ENCODE peak calls at places on chromosomes 3 and 15, in eight cellular contexts. O is activated CD8-positive, alpha-beta T cell treated with anti-CD3 and anti-CD28 coated beads for 36 hours; Y is uterus; Q is CD8-positive, alpha-beta T cell; R is glutamatergic neuron; H is fibroblast of pulmonary artery; U is GM10248; B is PC-9. T is an unnamed sample.

GRCh38 chr15:71779073-71779797 is 31.1 kb upstream of the NR2E3 start:
- DNase-seq in O (no peak), R (no peak), H (no peak), Q (no peak), U (no peak), B (no peak), Y (no peak), T (no peak)

GRCh38 chr3:44079916-44080315 is 161.8 kb upstream of the TOPAZ1 start:
- DNase-seq in B (no peak), Y (no peak), U (no peak), Q (no peak), O (no peak), R (no peak), H (no peak), T (no peak)

GRCh38 chr3:157530637-157531300 is 27.6 kb upstream of the VEPH1 start:
- DNase-seq in Q (no peak), U (no peak), Y (no peak), R (no peak), O (no peak), B (no peak), H (peak), T (no peak)

GRCh38 chr3:11609481-11609880 is 34.2 kb downstream of the VGLL4 start:
- DNase-seq in Q (no peak), B (no peak), R (no peak), U (no peak), Y (no peak), H (no peak), O (no peak), T (no peak)

GRCh38 chr3:139653582-139653981 is 24.2 kb downstream of the NMNAT3 start:
- DNase-seq in O (no peak), B (no peak), H (no peak), U (no peak), R (no peak), Q (no peak), Y (no peak), T (peak)

GRCh38 chr3:137763594-137763938 is 549 bp upstream of the SOX14 start:
- DNase-seq in H (no peak), O (no peak), Q (no peak), Y (no peak), U (peak), R (peak), B (no peak), T (no peak)

GRCh38 chr15:81098884-81099601 is 35.0 kb upstream of the CFAP161 start:
- DNase-seq in Y (peak), O (no peak), R (no peak), B (no peak), H (peak), U (no peak), Q (no peak), T (peak)

GRCh38 chr3:178492496-178492895 is 43.7 kb upstream of the KCNMB2 start:
- DNase-seq in Y (no peak), H (no peak), O (no peak), U (no peak), B (no peak), Q (no peak), R (no peak), T (no peak)

GRCh38 chr15:90036806-90037509 is 35.8 kb downstream of the ZNF710 start:
- DNase-seq in H (no peak), U (no peak), Y (peak), R (no peak), Q (no peak), B (no peak), O (no peak), T (no peak)

GRCh38 chr15:34818531-34818930 is 23.2 kb upstream of the ACTC1 start:
- DNase-seq in B (no peak), R (no peak), H (no peak), O (no peak), Y (no peak), Q (no peak), U (no peak), T (no peak)

GRCh38 chr15:98296653-98297052 is 336.1 kb downstream of the ARRDC4 start:
- DNase-seq in Q (no peak), U (no peak), Y (no peak), R (no peak), O (no peak), B (no peak), H (no peak), T (no peak)

GRCh38 chr3:9251055-9251786 is 1.8 kb upstream of the SRGAP3 start:
- DNase-seq in H (no peak), R (no peak), Y (no peak), Q (no peak), O (no peak), B (peak), U (no peak), T (peak)

GRCh38 chr3:42019144-42019952 is 57.4 kb upstream of the ULK4 start:
- DNase-seq in O (no peak), Q (no peak), Y (no peak), U (no peak), B (no peak), H (no peak), R (no peak), T (no peak)

GRCh38 chr15:86021281-86022264 is 58.1 kb upstream of the AGBL1 start:
- DNase-seq in B (peak), H (no peak), R (no peak), Y (no peak), U (no peak), O (no peak), Q (no peak), T (peak)

DNA sequence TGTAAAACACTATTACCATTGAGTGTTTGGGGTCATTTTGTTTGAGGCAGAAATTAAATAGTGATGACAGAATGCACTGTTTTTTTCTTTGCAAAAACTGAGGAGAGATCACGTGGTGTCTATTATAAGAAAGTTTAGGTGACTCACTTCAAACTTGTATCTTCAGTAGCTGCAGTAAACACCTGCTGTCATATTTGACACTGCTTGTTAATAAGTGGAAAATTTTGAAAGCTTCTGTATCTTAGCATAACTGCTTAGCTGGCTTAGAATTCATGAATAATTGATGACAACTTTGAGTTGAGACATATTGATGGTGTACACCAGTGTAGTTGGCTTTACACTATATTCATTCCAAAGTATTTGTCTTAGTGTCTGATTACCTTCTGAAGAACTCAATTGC is 29.7 kb upstream of the MDFIC2 start:
- DNase-seq in R (no peak), B (no peak), Y (no peak), U (no peak), Q (no peak), O (no peak), H (no peak), T (no peak)
- TF ChIP-seq CTCF in R (no peak), B (no peak), Y (no peak), U (no peak), Q (no peak), O (no peak), H (no peak), T (no peak)

GRCh38 chr3:111577113-111577512 is 18.0 kb downstream of the ZBED2 start:
- DNase-seq in U (no peak), R (no peak), H (no peak), B (no peak), Y (no peak), O (no peak), Q (no peak), T (no peak)

GRCh38 chr3:111578867-111579266 is 16.3 kb downstream of the ZBED2 start:
- DNase-seq in Y (no peak), Q (no peak), U (no peak), H (no peak), B (no peak), R (no peak), O (no peak), T (no peak)

GRCh38 chr3:111579495-111579894 is 15.7 kb downstream of the ZBED2 start:
- DNase-seq in R (no peak), B (no peak), Y (no peak), O (no peak), U (no peak), H (no peak), Q (no peak), T (no peak)

GRCh38 chr3:111581403-111582113 is 13.6 kb downstream of the ZBED2 start:
- DNase-seq in B (no peak), U (no peak), R (no peak), Y (no peak), Q (no peak), H (no peak), O (no peak), T (no peak)

GRCh38 chr3:111577798-111578685 is 17.1 kb downstream of the ZBED2 start:
- DNase-seq in R (no peak), O (no peak), H (peak), Q (no peak), U (peak), Y (no peak), B (peak), T (peak)
- TF ChIP-seq CTCF in R (no peak), O (peak), H (peak), Q (no peak), U (peak), Y (no peak), B (peak), T (peak)

GRCh38 chr3:126659915-126660886 is 5.3 kb upstream of the TXNRD3 start:
- DNase-seq in H (no peak), R (no peak), B (no peak), Q (no peak), U (no peak), Y (no peak), O (no peak), T (peak)
- TF ChIP-seq CTCF in H (peak), R (peak), B (no peak), Q (no peak), U (no peak), Y (no peak), O (no peak), T (no peak)

DNA sequence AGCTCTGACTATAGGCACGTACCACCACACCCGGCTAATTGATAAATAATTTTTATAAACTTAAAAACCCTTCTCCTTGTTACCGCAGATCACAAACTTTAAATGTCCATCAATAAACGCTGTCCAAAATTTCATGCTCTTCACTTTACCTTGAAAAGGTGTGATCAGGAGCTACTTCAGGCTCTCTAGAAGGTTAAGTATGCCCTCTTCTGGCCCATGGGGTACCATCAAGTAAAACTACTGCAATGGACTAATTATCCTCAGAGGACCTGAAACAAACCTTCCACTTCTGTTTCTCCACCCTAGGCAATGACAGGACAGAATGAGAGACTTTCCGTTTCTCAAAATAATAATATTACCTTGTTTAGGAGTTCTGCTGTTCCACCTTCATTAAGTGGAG is 9.2 kb downstream of the LZTFL1 start:
- DNase-seq in R (no peak), B (no peak), Y (no peak), U (no peak), H (peak), O (peak), Q (no peak), T (peak)
- TF ChIP-seq CTCF in R (no peak), B (peak), Y (no peak), U (no peak), H (peak), O (no peak), Q (no peak), T (peak)

DNA sequence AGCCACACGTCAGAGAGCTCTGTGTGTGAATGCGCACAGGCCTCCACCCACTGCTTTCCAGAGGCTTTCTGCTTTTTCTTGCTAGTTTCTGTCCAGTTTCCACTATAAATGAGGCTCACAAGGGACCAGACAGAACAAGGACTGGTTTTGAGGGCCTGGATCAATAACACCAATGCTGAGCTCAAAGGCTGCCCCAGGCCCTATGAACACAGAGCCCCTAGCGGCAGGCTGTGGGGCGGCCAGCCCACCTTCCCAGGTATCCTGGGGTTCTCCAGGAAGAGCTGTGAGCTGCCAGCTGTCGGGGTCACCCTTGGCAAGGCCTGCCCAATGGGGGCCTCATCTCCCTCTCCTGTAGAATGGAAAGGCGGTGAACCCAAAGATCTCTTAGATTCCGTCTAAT is 2.2 kb upstream of the ITIH3 start:
- DNase-seq in R (peak), Q (no peak), Y (no peak), B (no peak), U (no peak), H (no peak), O (no peak), T (no peak)
- TF ChIP-seq CTCF in R (peak), Q (no peak), Y (no peak), B (no peak), U (no peak), H (no peak), O (no peak), T (peak)

GRCh38 chr3:141151439-141151838 is 80.2 kb upstream of the PXYLP1 start:
- DNase-seq in U (no peak), H (no peak), Y (no peak), B (no peak), R (no peak), O (no peak), Q (no peak), T (no peak)

GRCh38 chr3:141152130-141152529 is 79.5 kb upstream of the PXYLP1 start:
- DNase-seq in O (no peak), Q (no peak), H (no peak), B (no peak), R (no peak), Y (no peak), U (no peak), T (no peak)

GRCh38 chr3:141148770-141149169 is 82.9 kb upstream of the PXYLP1 start:
- DNase-seq in B (no peak), Q (no peak), R (no peak), H (no peak), U (no peak), O (no peak), Y (no peak), T (no peak)

GRCh38 chr3:141150931-141151330 is 80.7 kb upstream of the PXYLP1 start:
- DNase-seq in H (no peak), U (no peak), Q (no peak), Y (no peak), R (no peak), B (no peak), O (no peak), T (no peak)

GRCh38 chr3:141150431-141150830 is 81.2 kb upstream of the PXYLP1 start:
- DNase-seq in U (no peak), R (no peak), H (no peak), Y (no peak), O (no peak), B (no peak), Q (no peak), T (no peak)
- TF ChIP-seq CTCF in U (no peak), R (no peak), H (no peak), Y (no peak), O (no peak), B (no peak), Q (no peak), T (no peak)

DNA sequence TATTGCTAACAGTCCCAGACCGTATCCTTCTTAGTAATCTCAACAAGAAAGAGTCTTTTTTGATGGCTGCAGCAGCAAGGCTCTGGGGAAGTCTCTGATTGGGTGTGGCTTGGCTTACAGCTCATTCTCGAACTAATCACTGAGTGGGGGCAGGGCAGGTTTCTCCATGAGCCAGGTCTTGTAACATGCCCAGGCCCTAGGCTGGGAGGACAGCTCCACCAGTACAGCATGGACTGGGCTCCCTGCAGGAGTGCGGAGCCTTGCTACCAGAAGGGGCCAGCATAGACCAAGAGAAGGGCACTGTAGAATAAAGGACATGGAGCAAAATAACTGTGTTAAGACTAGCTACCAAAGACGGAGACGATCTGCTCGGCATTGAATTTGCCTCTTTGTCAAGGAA is 7.2 kb downstream of the CD276 start:
- DNase-seq in B (no peak), H (peak), U (no peak), Q (no peak), O (no peak), R (peak), Y (no peak), T (peak)
- TF ChIP-seq CTCF in B (no peak), H (peak), U (no peak), Q (no peak), O (no peak), R (no peak), Y (no peak), T (no peak)

GRCh38 chr3:17810759-17811158 is 68.3 kb upstream of the TBC1D5 start:
- DNase-seq in O (no peak), U (no peak), Y (no peak), R (no peak), B (no peak), Q (no peak), H (peak), T (no peak)
- TF ChIP-seq CTCF in O (no peak), U (no peak), Y (peak), R (no peak), B (peak), Q (no peak), H (peak), T (no peak)

DNA sequence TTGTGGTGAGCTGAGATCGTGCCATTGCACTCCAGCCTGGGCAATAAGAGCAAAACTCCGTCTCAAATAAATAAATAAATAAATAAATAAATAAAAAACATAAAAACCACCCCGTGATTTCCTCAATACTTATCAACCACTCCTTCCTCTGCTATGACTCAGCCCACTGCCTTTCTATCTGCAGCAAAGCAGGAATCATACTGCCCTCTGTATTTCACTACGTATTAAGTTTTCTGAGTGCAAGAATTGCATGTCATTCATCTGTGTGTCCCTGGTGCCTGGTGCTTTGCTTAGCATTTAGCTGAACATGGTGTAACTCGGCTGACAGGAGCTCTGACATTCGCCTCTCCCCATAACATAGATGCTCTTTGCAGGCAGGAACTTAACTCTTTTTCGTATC is 7.1 kb downstream of the LSG1 start:
- DNase-seq in Q (no peak), O (no peak), Y (no peak), H (peak), B (no peak), R (no peak), U (no peak), T (no peak)
- TF ChIP-seq CTCF in Q (no peak), O (no peak), Y (no peak), H (peak), B (no peak), R (no peak), U (no peak), T (no peak)

T was measured in MCF 10A.